ENCODE peak calls at places on chromosome 15, in six cellular contexts. T, R, B, S, G and U are unnamed samples.
A peak's percentile ranks its signal among the peaks of the same experiment; 100 is the strongest.

GRCh38 chr15:67030036-67030762 is 35.2 kb upstream of the SMAD3 start:
- DNase-seq in B (peak; percentile 77), G (no peak), R (no peak), T (no peak), S (no peak), U (peak; percentile 88)

GRCh38 chr15:56207711-56208110 is 36.0 kb downstream of the RFX7 start:
- DNase-seq in S (no peak), G (no peak), T (no peak), R (no peak), B (no peak), U (no peak)

GRCh38 chr15:72847806-72848205 is 64.2 kb upstream of the ADPGK start:
- DNase-seq in G (no peak), B (no peak), S (no peak), T (no peak), R (no peak), U (no peak)

GRCh38 chr15:42144841-42145375 is 11.5 kb downstream of the PLA2G4F start:
- DNase-seq in G (no peak), R (peak; percentile 52), B (no peak), S (no peak), T (no peak), U (no peak)

GRCh38 chr15:31230630-31231485 is 95.8 kb upstream of the KLF13 start:
- DNase-seq in G (no peak), T (no peak), R (no peak), S (no peak), B (no peak), U (no peak)

GRCh38 chr15:87777054-87777498 is 479.5 kb downstream of the NTRK3 start:
- DNase-seq in B (no peak), T (no peak), S (peak; percentile 42), R (peak; percentile 79), G (no peak), U (no peak)

GRCh38 chr15:26537653-26538052 is 235.2 kb downstream of the GABRB3 start:
- DNase-seq in G (no peak), R (no peak), B (no peak), S (no peak), T (no peak), U (no peak)

GRCh38 chr15:46681901-46682300 is 1035.4 kb upstream of the SEMA6D start:
- DNase-seq in T (no peak), B (peak; percentile 4), S (no peak), G (no peak), R (no peak), U (no peak)

GRCh38 chr15:99729920-99730319 is 3.3 kb downstream of the LYSMD4 start:
- DNase-seq in T (no peak), S (peak; percentile 70), R (no peak), G (no peak), B (peak; percentile 65), U (peak; percentile 79)

GRCh38 chr15:50315814-50316630 is 39.0 kb downstream of the GABPB1 start:
- DNase-seq in B (peak; percentile 30), T (no peak), R (no peak), G (no peak), S (peak; percentile 72), U (no peak)

GRCh38 chr15:32831458-32831857 is 113.7 kb downstream of the GREM1 start:
- DNase-seq in S (no peak), R (no peak), T (no peak), B (no peak), G (no peak), U (no peak)

DNA sequence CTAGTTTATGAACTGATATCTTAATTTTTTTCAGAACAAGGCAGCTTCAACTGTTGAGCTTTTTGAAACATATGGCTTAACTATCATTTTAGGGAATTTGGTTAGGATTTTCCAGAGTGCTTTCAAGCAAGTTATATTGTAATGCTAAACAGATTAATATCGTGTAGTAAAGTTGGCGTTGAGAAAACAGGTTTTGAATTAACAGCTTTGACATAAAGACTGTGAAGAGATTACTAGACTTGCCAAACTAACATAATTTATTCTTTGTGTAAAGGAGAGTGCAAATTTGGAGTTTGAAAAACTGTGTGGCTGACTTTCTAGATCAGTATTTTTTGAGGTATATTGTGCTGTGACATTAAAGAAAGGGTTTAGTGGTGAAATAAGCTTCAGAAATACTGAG is 17.2 kb downstream of the IQGAP1 start:
- DNase-seq in R (no peak), S (no peak), T (no peak), G (no peak), B (no peak), U (no peak)
- H3K27ac ChIP-seq in R (peak overlapping the region; percentile 93), S (no peak overlapping the region), T (peak overlapping the region; percentile 56), G (no peak overlapping the region), B (no peak overlapping the region), U (no peak overlapping the region)

GRCh38 chr15:90840157-90840855 is 28.1 kb upstream of the FURIN start:
- DNase-seq in S (no peak), G (no peak), B (no peak), R (no peak), T (no peak), U (no peak)
- H3K4me3 ChIP-seq in S (no peak overlapping the region), G (no peak overlapping the region), B (no peak overlapping the region), R (no peak overlapping the region), T (no peak overlapping the region), U (no peak overlapping the region)

GRCh38 chr15:64690578-64691296 is 84.7 kb downstream of the RBPMS2 start:
- DNase-seq in G (no peak), R (no peak), T (no peak), S (peak; percentile 61), B (no peak), U (no peak)

GRCh38 chr15:64692166-64692565 is 83.2 kb downstream of the RBPMS2 start:
- DNase-seq in R (no peak), T (no peak), G (peak; percentile 51), S (no peak), B (no peak), U (no peak)

GRCh38 chr15:64695571-64695992 is 79.8 kb downstream of the RBPMS2 start:
- DNase-seq in T (no peak), G (peak; percentile 50), S (no peak), R (no peak), B (no peak), U (no peak)

GRCh38 chr15:64694816-64695215 is 80.6 kb downstream of the RBPMS2 start:
- DNase-seq in R (no peak), T (no peak), B (no peak), G (no peak), S (no peak), U (no peak)

GRCh38 chr15:64693134-64693533 is 82.3 kb downstream of the RBPMS2 start:
- DNase-seq in S (peak; percentile 93), T (peak; percentile 64), R (peak; percentile 83), B (no peak), G (no peak), U (no peak)
- H3K4me1 ChIP-seq in S (peaks cover 45% of the 10 kb centered on the region), T (peaks cover 77% of the 10 kb centered on the region), R (no peaks in the 10 kb centered on the region), B (peaks cover 8% of the 10 kb centered on the region), G (peaks cover 28% of the 10 kb centered on the region), U (peaks cover 10% of the 10 kb centered on the region)

GRCh38 chr15:89106200-89106599 is 17.9 kb downstream of the ABHD2 start:
- DNase-seq in R (peak; percentile 50), B (no peak), T (no peak), S (no peak), G (no peak), U (no peak)
- H3K27ac ChIP-seq in R (peak overlapping the region; percentile 90), B (no peak overlapping the region), T (no peak overlapping the region), S (no peak overlapping the region), G (no peak overlapping the region), U (no peak overlapping the region)